ENCODE peak calls at places on chromosomes 12 and 14, in four cellular contexts. D, O, A and Z are unnamed samples. For H3K4me1, the result is how much of the 10 kb centered on the place peaks cover.

GRCh38 chr12:123120452-123121166 is 30.3 kb downstream of the PITPNM2 start:
- DNase-seq in D (no peak), O (no peak), A (no peak), Z (no peak)

GRCh38 chr12:18782827-18783226 is 44.9 kb downstream of the CAPZA3 start:
- DNase-seq in D (no peak), O (no peak), A (no peak), Z (no peak)

GRCh38 chr12:39239484-39240143 is 203.3 kb downstream of the KIF21A start:
- DNase-seq in D (no peak), O (no peak), A (peak), Z (no peak)

GRCh38 chr12:118060301-118061010 is 523 bp downstream of the WSB2 start:
- DNase-seq in D (peak), O (no peak), A (peak), Z (peak)

GRCh38 chr14:59213368-59214315 is 25.2 kb downstream of the DAAM1 start:
- DNase-seq in D (no peak), O (no peak), A (no peak), Z (no peak)

GRCh38 chr14:53444677-53445312 is 291.7 kb upstream of the DDHD1 start:
- DNase-seq in D (no peak), O (no peak), A (no peak), Z (no peak)

GRCh38 chr14:83085141-83085540 is 1551.5 kb upstream of the SEL1L start:
- DNase-seq in D (no peak), O (no peak), A (no peak), Z (no peak)

GRCh38 chr12:2679816-2680675 is 114.7 kb upstream of the FKBP4 start:
- DNase-seq in D (no peak), O (no peak), A (no peak), Z (no peak)

GRCh38 chr12:92393504-92393903 is 247.9 kb upstream of the BTG1 start:
- DNase-seq in D (no peak), O (no peak), A (no peak), Z (no peak)

GRCh38 chr12:105928436-105928835 is 210.3 kb downstream of the NUAK1 start:
- DNase-seq in D (no peak), O (no peak), A (peak), Z (peak)

GRCh38 chr12:68374315-68374982 is 42.3 kb upstream of the MDM1 start:
- DNase-seq in D (no peak), O (peak), A (peak), Z (no peak)

GRCh38 chr12:104985206-104985605 is 910 bp upstream of the NOPCHAP1 start:
- DNase-seq in D (no peak), O (no peak), A (no peak), Z (no peak)

GRCh38 chr12:19105468-19105867 is 24.1 kb upstream of the PLEKHA5 start:
- DNase-seq in D (no peak), O (no peak), A (no peak), Z (no peak)

GRCh38 chr14:96838449-96838848 is 41.3 kb downstream of the VRK1 start:
- DNase-seq in D (no peak), O (no peak), A (no peak), Z (no peak)

GRCh38 chr14:97401714-97402113 is 604.5 kb downstream of the VRK1 start:
- DNase-seq in D (no peak), O (no peak), A (no peak), Z (no peak)

GRCh38 chr14:37870947-37871346 is 275.5 kb downstream of the TTC6 start:
- DNase-seq in D (no peak), O (no peak), A (no peak), Z (no peak)

GRCh38 chr12:89383235-89384049 is 31.1 kb upstream of the DUSP6 start:
- DNase-seq in D (no peak), O (no peak), A (peak), Z (no peak)

GRCh38 chr14:69845050-69845581 is 34.1 kb upstream of the SMOC1 start:
- DNase-seq in D (no peak), O (no peak), A (no peak), Z (no peak)

GRCh38 chr12:66188584-66189475 is at the start of gene IRAK3:
- DNase-seq in D (no peak), O (no peak), A (peak), Z (peak)

GRCh38 chr12:108657130-108657745 is 23.5 kb upstream of the SELPLG start:
- DNase-seq in D (no peak), O (no peak), A (no peak), Z (peak)

GRCh38 chr14:34436960-34437728 is 24.9 kb downstream of the SPTSSA start:
- DNase-seq in D (no peak), O (no peak), A (no peak), Z (peak)

GRCh38 chr14:26598081-26598671 is 343 bp upstream of the NOVA1 start:
- DNase-seq in D (peak), O (no peak), A (peak), Z (peak)

GRCh38 chr12:101759396-101760047 is 20.3 kb upstream of the SYCP3 start:
- DNase-seq in D (peak), O (no peak), A (no peak), Z (no peak)

GRCh38 chr14:93749081-93749430 is 39.2 kb downstream of the PRIMA1 start:
- DNase-seq in D (no peak), O (no peak), A (no peak), Z (no peak)

GRCh38 chr12:124573839-124574786 is 6.7 kb upstream of the NCOR2 start:
- DNase-seq in D (no peak), O (no peak), A (no peak), Z (peak)

GRCh38 chr14:33631021-33631420 is 319.9 kb downstream of the EGLN3 start:
- DNase-seq in D (no peak), O (no peak), A (no peak), Z (no peak)

GRCh38 chr12:120742207-120742536 is 16.5 kb downstream of the ACADS start:
- DNase-seq in D (no peak), O (no peak), A (no peak), Z (peak)

DNA sequence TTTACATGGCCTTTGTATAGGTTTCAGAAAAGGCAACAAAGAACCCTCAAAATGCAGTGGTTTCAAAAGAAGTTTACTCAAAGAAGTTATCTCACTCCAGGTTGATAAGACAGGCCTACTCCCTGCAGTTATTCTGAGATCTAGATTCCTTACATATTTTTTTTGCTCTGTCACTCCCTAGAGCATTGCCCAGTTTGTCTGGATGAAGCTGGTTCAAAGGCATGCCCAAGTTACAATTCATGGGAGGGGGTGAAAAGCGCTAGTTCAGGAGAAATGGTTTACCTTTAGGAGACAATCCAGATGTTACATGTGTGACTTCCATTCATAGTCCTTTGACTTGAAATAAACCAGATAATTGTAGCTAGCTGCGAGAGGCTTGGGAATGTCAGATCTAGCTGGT is 115.0 kb downstream of the TPH2 start:
- DNase-seq in D (no peak), O (no peak), A (no peak), Z (no peak)
- TF ChIP-seq POLR2A in D (no peak), O (no peak), A (no peak), Z (no peak)

GRCh38 chr12:63149884-63150254 is 1.1 kb downstream of the AVPR1A start:
- DNase-seq in D (no peak), O (no peak), A (no peak), Z (no peak)
- H3K4me3 ChIP-seq in D (no peak), O (no peak), A (peak), Z (peak)

GRCh38 chr14:79586401-79586800 is 624.9 kb downstream of the DIO2 start:
- DNase-seq in D (no peak), O (no peak), A (peak), Z (peak)

GRCh38 chr14:79583738-79584405 is 627.4 kb downstream of the DIO2 start:
- DNase-seq in D (no peak), O (no peak), A (no peak), Z (no peak)

GRCh38 chr14:79587194-79587593 is 624.1 kb downstream of the DIO2 start:
- DNase-seq in D (no peak), O (no peak), A (no peak), Z (no peak)

GRCh38 chr14:79584679-79585078 is 626.6 kb downstream of the DIO2 start:
- DNase-seq in D (no peak), O (no peak), A (no peak), Z (no peak)

GRCh38 chr14:79585845-79586244 is 625.5 kb downstream of the DIO2 start:
- DNase-seq in D (no peak), O (no peak), A (no peak), Z (no peak)
- H3K4me1 ChIP-seq in D (half or more), O (under half), A (under half), Z (under half)

GRCh38 chr14:65438266-65438933 is 25.9 kb downstream of the FUT8 start:
- DNase-seq in D (no peak), O (no peak), A (no peak), Z (no peak)
- TF ChIP-seq POLR2A in D (no peak), O (no peak), A (no peak), Z (no peak)

GRCh38 chr14:102187044-102187443 is 47.3 kb downstream of the WDR20 start:
- DNase-seq in D (peak), O (no peak), A (no peak), Z (peak)
- H3K4me3 ChIP-seq in D (no peak), O (no peak), A (no peak), Z (no peak)

GRCh38 chr12:11704094-11704493 is 54.6 kb downstream of the ETV6 start:
- DNase-seq in D (no peak), O (no peak), A (no peak), Z (no peak)
- H3K4me1 ChIP-seq in D (under half), O (under half), A (under half), Z (under half)

GRCh38 chr14:29941401-29941800 is 13.8 kb upstream of the PRKD1 start:
- DNase-seq in D (no peak), O (no peak), A (no peak), Z (no peak)

GRCh38 chr14:29940482-29940881 is 12.8 kb upstream of the PRKD1 start:
- DNase-seq in D (no peak), O (no peak), A (no peak), Z (no peak)

DNA sequence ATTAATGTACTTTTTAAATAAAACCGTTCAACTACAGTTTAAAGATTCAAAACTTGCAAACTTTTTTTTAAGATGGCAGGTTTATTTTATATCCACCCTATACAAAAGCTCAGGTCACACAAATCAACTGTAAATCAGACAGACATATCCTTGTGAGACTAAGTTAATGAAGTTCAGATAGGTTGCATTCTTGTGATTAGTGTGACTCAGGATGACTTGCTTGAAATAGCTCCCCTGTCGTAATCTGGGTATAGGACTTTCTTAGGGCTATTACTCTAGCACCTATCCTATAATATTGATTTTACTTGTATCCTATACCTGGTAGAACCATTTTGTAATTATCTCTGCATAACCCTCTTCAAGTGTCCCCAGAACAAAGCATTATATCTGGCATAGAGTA is 9.5 kb upstream of the PRKD1 start:
- DNase-seq in D (no peak), O (no peak), A (no peak), Z (no peak)
- TF ChIP-seq POLR2A in D (no peak), O (no peak), A (no peak), Z (no peak)

GRCh38 chr12:14963520-14963919 is 2.1 kb upstream of the ARHGDIB start:
- DNase-seq in D (no peak), O (no peak), A (no peak), Z (no peak)
- H3K4me3 ChIP-seq in D (no peak), O (no peak), A (no peak), Z (no peak)